ENCODE peak calls at places on chromosomes 3 and 15, in four cellular contexts. N is coronary artery; Y is CD8-positive, alpha-beta memory T cell; U is uterus. Z is an unnamed sample.

GRCh38 chr3:47664519-47664918 is 85.9 kb upstream of the CSPG5 start:
- DNase-seq in N (no peak), Y (no peak), U (no peak), Z (no peak)

GRCh38 chr15:49492151-49492550 is 69.1 kb downstream of the FGF7 start:
- DNase-seq in N (no peak), Y (no peak), U (no peak), Z (no peak)

GRCh38 chr3:76753599-76753998 is 286.3 kb upstream of the ROBO2 start:
- DNase-seq in N (no peak), Y (no peak), U (no peak), Z (no peak)

GRCh38 chr3:12508316-12508715 is 24.0 kb downstream of the TSEN2 start:
- DNase-seq in N (peak; percentile 78), Y (no peak), U (peak; percentile 80), Z (no peak)

GRCh38 chr15:57604502-57604901 is 12.8 kb downstream of the MYZAP start:
- DNase-seq in N (peak; percentile 41), Y (no peak), U (no peak), Z (no peak)

GRCh38 chr3:125433611-125434041 is 58.5 kb upstream of the ZNF148 start:
- DNase-seq in N (no peak), Y (no peak), U (no peak), Z (no peak)

GRCh38 chr3:94167796-94168195 is 104.9 kb downstream of the NSUN3 start:
- DNase-seq in N (no peak), Y (no peak), U (no peak), Z (no peak)

GRCh38 chr15:67766963-67767362 is 58.3 kb upstream of the SKOR1 start:
- DNase-seq in N (no peak), Y (no peak), U (no peak), Z (no peak)

GRCh38 chr3:139654637-139655365 is 23.0 kb downstream of the NMNAT3 start:
- DNase-seq in N (peak; percentile 36), Y (no peak), U (no peak), Z (no peak)

DNA sequence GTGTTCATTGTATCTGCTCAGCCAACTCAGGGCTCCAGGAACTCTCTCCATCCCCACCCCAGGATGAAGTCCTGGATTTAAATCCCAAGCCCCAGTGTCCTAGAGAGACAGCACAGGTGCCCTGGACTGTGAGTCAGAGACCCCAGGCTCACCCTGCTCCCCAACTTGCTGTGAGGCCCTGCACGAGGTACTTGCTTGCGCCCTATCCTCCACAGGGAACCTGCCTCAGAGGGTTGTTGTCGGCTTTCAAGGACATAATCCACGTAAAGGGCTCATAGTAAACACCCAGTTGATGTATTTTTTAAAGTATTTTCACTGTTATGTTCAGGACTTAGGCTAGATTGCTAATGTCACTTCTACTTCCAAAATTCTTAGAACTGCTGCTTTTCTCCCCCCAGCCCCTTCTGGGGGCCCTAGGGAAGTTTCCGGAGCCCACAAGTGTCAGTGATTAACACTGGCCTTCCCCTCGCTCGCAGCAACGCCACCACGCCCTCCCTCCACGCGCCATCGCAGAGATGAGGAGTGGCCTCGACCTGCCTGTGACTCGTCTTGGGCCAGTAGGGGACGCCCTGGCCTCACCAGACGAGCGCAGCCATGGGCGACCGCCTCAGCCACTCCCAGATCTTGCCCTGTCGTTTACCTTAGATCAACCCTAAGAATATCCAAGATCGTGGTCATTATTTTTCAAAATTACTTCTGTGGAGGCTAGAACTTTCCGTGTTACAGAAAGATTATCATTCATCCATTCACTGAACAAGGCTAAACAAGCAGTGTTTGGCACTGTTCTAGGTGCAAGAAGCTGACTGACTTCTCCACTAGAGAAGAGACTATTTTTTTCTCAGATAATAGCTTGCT is 6.0 kb upstream of the SRP14 start:
- DNase-seq in N (peak; percentile 89), Y (peak; percentile 72), U (peak; percentile 87), Z (peak; percentile 83)
- H3K4me3 ChIP-seq in N (peak overlapping the region; percentile 57), Y (peak overlapping the region; percentile 9), U (no peak overlapping the region), Z (peak overlapping the region; percentile 15)

GRCh38 chr3:186826316-186826977 is 16.1 kb upstream of the ADIPOQ start:
- DNase-seq in N (no peak), Y (no peak), U (no peak), Z (no peak)

GRCh38 chr3:186823391-186823790 is 17.1 kb upstream of the RFC4 start:
- DNase-seq in N (no peak), Y (no peak), U (no peak), Z (no peak)

GRCh38 chr3:186824430-186825139 is 17.9 kb upstream of the ADIPOQ start:
- DNase-seq in N (no peak), Y (no peak), U (no peak), Z (no peak)

GRCh38 chr3:186826978-186827857 is 15.3 kb upstream of the ADIPOQ start:
- DNase-seq in N (peak; percentile 79), Y (peak; percentile 87), U (peak; percentile 54), Z (peak; percentile 87)

DNA sequence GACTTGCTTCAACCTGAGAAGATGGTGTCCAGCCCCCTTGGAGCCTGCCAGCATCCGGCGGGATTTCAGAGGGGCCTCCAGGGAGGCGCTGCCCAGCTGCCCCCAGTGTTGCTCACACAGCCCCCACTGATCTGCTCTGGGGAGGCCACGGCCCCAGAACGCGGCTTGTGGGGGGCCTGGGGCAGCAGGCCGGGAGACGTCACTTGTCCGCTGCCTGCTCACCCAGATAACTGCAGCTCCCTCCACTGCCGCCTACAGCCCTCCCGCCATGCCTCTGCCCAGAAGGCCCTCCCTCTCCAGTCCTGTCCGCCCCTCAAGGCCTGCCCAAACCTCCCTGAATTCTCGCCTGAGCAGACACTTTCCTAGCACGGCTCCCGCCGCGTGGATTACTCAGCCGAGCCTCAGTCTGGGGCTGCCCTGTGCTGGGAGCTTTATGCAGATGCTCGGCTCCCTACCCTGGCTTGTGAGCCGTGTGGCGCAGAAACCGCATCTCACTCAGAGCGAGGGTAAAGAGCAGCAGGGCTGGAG is 17.2 kb upstream of the ADIPOQ start:
- DNase-seq in N (no peak), Y (no peak), U (no peak), Z (no peak)
- H3K4me3 ChIP-seq in N (peak overlapping the region; percentile 83), Y (no peak overlapping the region), U (no peak overlapping the region), Z (no peak overlapping the region)

GRCh38 chr3:57165637-57166036 is 484 bp upstream of the IL17RD start:
- DNase-seq in N (no peak), Y (no peak), U (no peak), Z (no peak)
- H3K4me3 ChIP-seq in N (peak overlapping the region; percentile 98), Y (no peak overlapping the region), U (no peak overlapping the region), Z (no peak overlapping the region)

GRCh38 chr15:80404719-80405553 is 754 bp downstream of the ARNT2 start:
- DNase-seq in N (no peak), Y (no peak), U (no peak), Z (no peak)

GRCh38 chr15:80405970-80406369 is 1.8 kb downstream of the ARNT2 start:
- DNase-seq in N (no peak), Y (no peak), U (no peak), Z (no peak)

GRCh38 chr15:80405554-80405850 is 1.3 kb downstream of the ARNT2 start:
- DNase-seq in N (no peak), Y (no peak), U (no peak), Z (no peak)

GRCh38 chr15:80403712-80404056 is 498 bp upstream of the ARNT2 start:
- DNase-seq in N (no peak), Y (no peak), U (no peak), Z (no peak)

GRCh38 chr15:80404057-80404718 is at the start of gene ARNT2:
- DNase-seq in N (no peak), Y (no peak), U (no peak), Z (no peak)
- H3K4me3 ChIP-seq in N (peak within 1 kb of the TSS; percentile 72), Y (no peak within 1 kb of the TSS), U (peak within 1 kb of the TSS; percentile 52), Z (peak within 1 kb of the TSS; percentile 41)

Z was measured in GM06990.